ENCODE peak calls at places on chromosomes 12 and 14, in seven cellular contexts. Q, B, K, U, N, D and I are unnamed samples.

GRCh38 chr12:94191023-94191422 is 42.6 kb downstream of the PLXNC1 start:
- DNase-seq in K (no peak), D (no peak), N (no peak), U (no peak), B (no peak), Q (no peak), I (no peak)

GRCh38 chr12:109127533-109128242 is 11.3 kb downstream of the ACACB start:
- DNase-seq in D (no peak), K (no peak), Q (no peak), U (no peak), N (no peak), B (no peak), I (no peak)

GRCh38 chr14:68012861-68013260 is 193.3 kb downstream of the RAD51B start:
- DNase-seq in B (no peak), Q (no peak), N (no peak), U (no peak), D (no peak), K (no peak), I (no peak)

GRCh38 chr12:24850486-24850885 is 98.4 kb downstream of the BCAT1 start:
- DNase-seq in U (no peak), Q (no peak), N (no peak), B (no peak), K (no peak), D (no peak), I (no peak)

GRCh38 chr12:1644523-1645438 is 15.8 kb downstream of the WNT5B start:
- DNase-seq in K (no peak), Q (no peak), B (no peak), D (no peak), U (peak; percentile 91), N (no peak), I (no peak)

GRCh38 chr12:54438506-54438905 is 19.4 kb upstream of the ITGA5 start:
- DNase-seq in N (no peak), D (no peak), B (no peak), K (no peak), U (no peak), Q (no peak), I (no peak)

GRCh38 chr14:73245401-73246325 is 8.4 kb downstream of the PAPLN start:
- DNase-seq in D (no peak), Q (peak; percentile 71), K (no peak), B (peak; percentile 56), N (peak; percentile 51), U (no peak), I (no peak)

GRCh38 chr12:101459642-101460346 is 15.3 kb upstream of the SPIC start:
- DNase-seq in Q (no peak), K (peak; percentile 72), D (no peak), N (peak; percentile 62), U (peak; percentile 39), B (no peak), I (no peak)

GRCh38 chr14:74860179-74860578 is 15.8 kb downstream of the PROX2 start:
- DNase-seq in U (no peak), B (no peak), K (no peak), Q (no peak), N (no peak), D (no peak), I (no peak)

GRCh38 chr12:105783983-105784947 is 354.5 kb downstream of the NUAK1 start:
- DNase-seq in K (no peak), U (no peak), D (no peak), B (no peak), N (no peak), Q (no peak), I (no peak)

GRCh38 chr12:11687538-11687937 is 38.1 kb downstream of the ETV6 start:
- DNase-seq in B (no peak), Q (no peak), U (peak; percentile 24), D (no peak), K (no peak), N (no peak), I (no peak)

DNA sequence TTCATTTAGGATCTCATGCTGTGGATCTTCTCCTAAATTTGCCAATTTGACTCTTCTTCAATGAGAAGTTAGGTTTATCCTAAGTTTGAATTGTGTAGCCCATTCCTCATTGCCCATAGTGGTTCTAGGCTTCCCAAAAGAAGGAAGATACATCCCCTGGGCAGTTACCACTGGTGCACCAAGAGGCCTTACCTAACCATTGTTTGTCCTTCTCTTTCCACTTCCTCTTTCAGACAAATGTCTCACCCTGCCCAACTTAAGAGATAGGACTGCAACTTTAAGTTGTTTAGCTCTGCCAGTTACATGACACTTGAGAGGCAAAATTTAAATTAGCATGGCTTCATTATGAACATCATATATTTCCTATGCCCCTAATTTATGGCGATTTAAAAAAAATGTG is 9.4 kb upstream of the KCNH3 start:
- DNase-seq in Q (no peak), D (no peak), B (no peak), K (no peak), N (no peak), U (no peak), I (no peak)
- H4K8ac ChIP-seq in Q (no peak overlapping the region), D (no peak overlapping the region), B (no peak overlapping the region), K (no peak overlapping the region), N (no peak overlapping the region), U (no peak overlapping the region), I (no peak overlapping the region)

DNA sequence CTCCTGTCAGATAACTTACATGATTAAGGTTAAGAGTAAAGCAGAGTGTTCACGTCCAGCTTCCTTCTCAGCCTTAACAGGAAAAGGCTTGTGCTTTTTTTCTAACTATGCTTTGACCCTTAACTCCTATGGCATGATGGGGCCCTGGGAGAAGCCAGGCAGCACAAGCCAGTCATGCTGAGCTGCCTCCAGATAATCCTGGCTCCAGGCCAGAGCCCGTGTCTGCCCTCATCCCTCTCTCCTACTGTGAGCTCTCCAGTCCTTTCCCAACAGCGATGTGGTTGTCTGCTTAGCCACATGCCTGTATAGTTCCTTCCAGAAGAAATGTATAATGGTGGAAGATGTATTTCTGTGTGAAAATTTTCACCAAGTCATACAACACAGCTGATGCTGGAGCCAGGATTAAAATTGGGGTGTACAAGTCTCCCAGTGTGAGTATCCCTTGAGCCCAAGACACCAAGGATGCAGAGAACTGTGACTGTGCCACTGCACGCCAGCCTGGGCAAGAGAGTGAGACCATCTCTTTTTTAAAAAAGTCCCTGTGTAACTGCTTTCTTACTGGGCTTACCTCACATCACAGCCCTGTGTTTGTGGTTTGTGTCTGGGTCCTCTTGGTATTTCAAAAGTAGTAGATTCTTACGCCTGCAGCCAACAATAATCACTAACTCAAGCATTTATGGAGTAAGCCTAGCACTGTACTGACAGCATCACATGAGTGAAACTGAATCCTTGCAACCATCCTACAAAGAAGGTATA is 7.9 kb upstream of the ITFG2 start:
- DNase-seq in U (peak; percentile 82), B (peak; percentile 23), N (peak; percentile 85), K (no peak), Q (no peak), D (no peak), I (no peak)
- H4K8ac ChIP-seq in U (peak overlapping the region; percentile 51), B (no peak overlapping the region), N (no peak overlapping the region), K (no peak overlapping the region), Q (no peak overlapping the region), D (no peak overlapping the region), I (no peak overlapping the region)

GRCh38 chr12:48817957-48818830 is at the start of gene CACNB3:
- DNase-seq in B (peak; percentile 63), K (peak; percentile 79), N (peak; percentile 66), U (peak; percentile 43), D (no peak), Q (peak; percentile 93), I (peak; percentile 71)

GRCh38 chr12:48819986-48820385 is 1.7 kb downstream of the CACNB3 start:
- DNase-seq in D (no peak), B (no peak), K (no peak), U (no peak), Q (no peak), N (no peak), I (no peak)

GRCh38 chr12:48816148-48816854 is 2.0 kb upstream of the CACNB3 start:
- DNase-seq in Q (no peak), U (no peak), N (peak; percentile 21), B (no peak), D (no peak), K (no peak), I (no peak)

GRCh38 chr12:48820406-48820805 is 2.1 kb downstream of the CACNB3 start:
- DNase-seq in U (no peak), Q (no peak), D (no peak), B (no peak), N (no peak), K (no peak), I (no peak)

DNA sequence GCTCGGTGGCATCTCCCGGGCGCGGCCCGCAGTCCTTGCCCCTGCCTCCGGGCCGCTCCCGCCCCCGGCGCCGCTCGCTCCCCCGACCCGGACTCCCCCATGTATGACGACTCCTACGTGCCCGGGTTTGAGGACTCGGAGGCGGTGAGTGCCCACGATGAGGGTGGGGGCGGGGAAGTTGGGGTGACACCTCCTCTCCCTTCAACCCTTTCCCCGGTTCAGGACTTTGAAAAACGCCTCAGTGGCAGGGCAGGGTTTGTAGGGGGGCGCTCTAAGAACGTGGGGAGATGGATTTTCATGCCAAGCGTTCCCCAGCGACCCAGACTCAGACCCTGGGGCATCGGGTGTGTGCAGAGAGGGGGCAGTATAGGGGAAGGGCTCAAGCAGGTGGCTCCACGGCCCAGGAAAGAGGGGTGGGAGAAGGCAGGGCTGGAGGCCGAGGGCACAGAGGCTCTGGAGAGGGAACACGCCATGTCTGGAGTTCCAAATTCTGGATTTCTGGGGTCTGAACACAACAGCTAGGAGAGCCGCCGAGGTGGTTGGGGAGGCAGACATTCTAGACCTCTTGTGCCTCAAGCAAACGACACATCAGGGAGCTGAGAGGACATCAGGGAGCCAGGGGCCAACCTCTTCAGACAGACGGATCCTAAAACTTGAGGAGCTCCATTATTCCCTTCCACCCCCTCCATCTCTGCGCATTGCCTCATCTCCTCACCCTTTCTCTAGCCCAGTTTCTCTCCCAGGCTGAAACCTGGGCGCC is 715 bp downstream of the CACNB3 start:
- DNase-seq in B (no peak), D (no peak), U (no peak), K (peak; percentile 44), Q (peak; percentile 67), N (peak; percentile 17), I (no peak)
- H4K8ac ChIP-seq in B (peak overlapping the region; percentile 68), D (peak overlapping the region; percentile 4), U (peak overlapping the region; percentile 44), K (no peak overlapping the region), Q (no peak overlapping the region), N (no peak overlapping the region), I (no peak overlapping the region)

GRCh38 chr14:101823081-101823480 is 61.6 kb downstream of the PPP2R5C start:
- DNase-seq in U (peak; percentile 52), B (no peak), D (no peak), K (no peak), N (peak; percentile 46), Q (no peak), I (no peak)

GRCh38 chr14:101824339-101824727 is 62.8 kb downstream of the PPP2R5C start:
- DNase-seq in Q (no peak), U (no peak), N (no peak), B (peak; percentile 16), D (no peak), K (no peak), I (no peak)

GRCh38 chr14:101825797-101826196 is 64.3 kb downstream of the PPP2R5C start:
- DNase-seq in U (no peak), N (no peak), B (no peak), D (no peak), K (no peak), Q (no peak), I (no peak)

GRCh38 chr14:101821528-101821927 is 60.0 kb downstream of the PPP2R5C start:
- DNase-seq in D (no peak), K (no peak), U (no peak), N (no peak), Q (no peak), B (no peak), I (no peak)

GRCh38 chr14:101823511-101824120 is 62.1 kb downstream of the PPP2R5C start:
- DNase-seq in B (no peak), K (no peak), Q (no peak), N (peak; percentile 70), U (no peak), D (no peak), I (no peak)
- H4K8ac ChIP-seq in B (no peak overlapping the region), K (no peak overlapping the region), Q (no peak overlapping the region), N (no peak overlapping the region), U (no peak overlapping the region), D (no peak overlapping the region), I (no peak overlapping the region)

GRCh38 chr14:37429618-37430017 is 165.4 kb downstream of the FOXA1 start:
- DNase-seq in U (no peak), K (no peak), Q (no peak), B (no peak), N (no peak), D (no peak), I (no peak)
- H4K8ac ChIP-seq in U (no peak overlapping the region), K (no peak overlapping the region), Q (no peak overlapping the region), B (no peak overlapping the region), N (no peak overlapping the region), D (no peak overlapping the region), I (no peak overlapping the region)